ENCODE peak calls at places on chromosome 13, in five cellular contexts. I, H, K, J and R are unnamed samples.

GRCh38 chr13:34416833-34417425 is 525.1 kb upstream of the NBEA start:
- DNase-seq in J (no peak), H (no peak), I (no peak), K (peak), R (no peak)

GRCh38 chr13:112346173-112346898 is 29.8 kb upstream of the SPACA7 start:
- DNase-seq in J (no peak), H (no peak), K (no peak), I (no peak), R (no peak)

GRCh38 chr13:49731766-49732165 is 40.5 kb upstream of the EBPL start:
- DNase-seq in K (no peak), I (no peak), J (no peak), H (no peak), R (no peak)

GRCh38 chr13:77696863-77697207 is 652 bp upstream of the SLAIN1 start:
- DNase-seq in I (no peak), K (no peak), H (no peak), J (no peak), R (no peak)

GRCh38 chr13:110173247-110173818 is 133.6 kb downstream of the COL4A1 start:
- DNase-seq in J (no peak), I (no peak), K (no peak), H (peak), R (no peak)

GRCh38 chr13:44040070-44040753 is 160.5 kb downstream of the LACC1 start:
- DNase-seq in J (no peak), K (no peak), H (no peak), I (no peak), R (no peak)

GRCh38 chr13:34409496-34410163 is 532.4 kb upstream of the NBEA start:
- DNase-seq in I (no peak), J (no peak), K (no peak), H (no peak), R (no peak)

GRCh38 chr13:80473695-80474094 is 132.8 kb upstream of the SPRY2 start:
- DNase-seq in I (no peak), J (no peak), H (peak), K (no peak), R (no peak)

GRCh38 chr13:40756042-40756441 is 14.9 kb downstream of the MRPS31 start:
- DNase-seq in J (no peak), H (no peak), K (no peak), I (no peak), R (no peak)

GRCh38 chr13:100530645-100531044 is 57.9 kb downstream of the GGACT start:
- DNase-seq in I (no peak), H (no peak), K (no peak), J (no peak), R (no peak)

GRCh38 chr13:105432408-105432807 is 1103.1 kb downstream of the EFNB2 start:
- DNase-seq in I (no peak), J (no peak), K (no peak), H (no peak), R (no peak)

GRCh38 chr13:113836917-113837553 is 26.8 kb downstream of the GAS6 start:
- DNase-seq in I (no peak), H (no peak), J (no peak), K (peak), R (no peak)

GRCh38 chr13:64709079-64709478 is 2521.1 kb downstream of the PCDH9 start:
- DNase-seq in J (no peak), H (no peak), I (no peak), K (no peak), R (no peak)

GRCh38 chr13:84917252-84917878 is 881.9 kb downstream of the SLITRK6 start:
- DNase-seq in K (no peak), J (no peak), I (no peak), H (no peak), R (no peak)

GRCh38 chr13:106373989-106374572 is 161.4 kb downstream of the EFNB2 start:
- DNase-seq in I (no peak), K (no peak), H (no peak), J (no peak), R (no peak)

GRCh38 chr13:75666646-75667351 is 30.7 kb downstream of the LMO7 start:
- DNase-seq in I (no peak), K (no peak), H (no peak), J (no peak), R (no peak)

GRCh38 chr13:111908981-111909380 is 158.0 kb upstream of the SOX1 start:
- DNase-seq in K (no peak), H (no peak), I (no peak), J (no peak), R (no peak)

GRCh38 chr13:27161980-27162379 is 9.6 kb downstream of the USP12 start:
- DNase-seq in H (no peak), K (no peak), I (no peak), J (no peak), R (no peak)

GRCh38 chr13:70812481-70812880 is 704.2 kb upstream of the KLHL1 start:
- DNase-seq in J (no peak), K (no peak), I (no peak), H (no peak), R (no peak)

GRCh38 chr13:44818428-44818827 is 170.8 kb downstream of the NUFIP1 start:
- DNase-seq in K (no peak), J (no peak), I (no peak), H (no peak), R (no peak)

GRCh38 chr13:36981156-36981743 is 17.9 kb downstream of the ALG5 start:
- DNase-seq in I (no peak), J (no peak), K (no peak), H (no peak), R (no peak)

GRCh38 chr13:46676378-46676725 is 120.6 kb downstream of the ESD start:
- DNase-seq in J (no peak), I (no peak), H (no peak), K (no peak), R (no peak)

GRCh38 chr13:80706164-80706471 is 365.2 kb upstream of the SPRY2 start:
- DNase-seq in I (no peak), H (no peak), J (no peak), K (no peak), R (no peak)

GRCh38 chr13:82912564-82912963 is 969.7 kb downstream of the SLITRK1 start:
- DNase-seq in H (no peak), J (no peak), K (no peak), I (no peak), R (no peak)

GRCh38 chr13:54511356-54511755 is 1482.7 kb downstream of the OLFM4 start:
- DNase-seq in I (no peak), J (no peak), H (no peak), K (no peak), R (no peak)

GRCh38 chr13:110062077-110062776 is 244.7 kb downstream of the COL4A1 start:
- DNase-seq in I (no peak), J (no peak), K (peak), H (peak), R (no peak)

GRCh38 chr13:24664726-24665409 is 15.3 kb upstream of the ATP12A start:
- DNase-seq in I (no peak), K (no peak), H (no peak), J (no peak), R (no peak)

GRCh38 chr13:112341446-112341845 is 34.7 kb upstream of the SPACA7 start:
- DNase-seq in J (no peak), I (no peak), K (no peak), H (no peak), R (no peak)

GRCh38 chr13:101916108-101916757 is 463.8 kb downstream of the ITGBL1 start:
- DNase-seq in I (no peak), J (no peak), H (no peak), K (peak), R (no peak)
- TF ChIP-seq CTCF in I (no peak), J (no peak), H (peak), K (peak), R (no peak)

GRCh38 chr13:103436057-103436654 is 369.9 kb upstream of the SLC10A2 start:
- DNase-seq in K (no peak), J (no peak), H (no peak), I (no peak), R (no peak)
- TF ChIP-seq CTCF in K (no peak), J (no peak), H (no peak), I (no peak), R (no peak)

GRCh38 chr13:20350819-20351218 is 118.7 kb upstream of the GJB6 start:
- DNase-seq in J (no peak), I (no peak), K (no peak), H (no peak), R (no peak)

GRCh38 chr13:20351279-20352022 is 119.3 kb upstream of the GJB6 start:
- DNase-seq in J (peak), K (no peak), H (no peak), I (no peak), R (no peak)

GRCh38 chr13:20356437-20356836 is 124.3 kb upstream of the GJB6 start:
- DNase-seq in I (no peak), J (no peak), K (no peak), H (no peak), R (no peak)

GRCh38 chr13:20354722-20355121 is 122.6 kb upstream of the GJB6 start:
- DNase-seq in J (no peak), I (no peak), H (no peak), K (no peak), R (no peak)

GRCh38 chr13:20353973-20354372 is 121.9 kb upstream of the GJB6 start:
- DNase-seq in J (peak), H (no peak), K (no peak), I (no peak), R (no peak)
- TF ChIP-seq CTCF in J (no peak), H (no peak), K (no peak), I (no peak), R (peak)

DNA sequence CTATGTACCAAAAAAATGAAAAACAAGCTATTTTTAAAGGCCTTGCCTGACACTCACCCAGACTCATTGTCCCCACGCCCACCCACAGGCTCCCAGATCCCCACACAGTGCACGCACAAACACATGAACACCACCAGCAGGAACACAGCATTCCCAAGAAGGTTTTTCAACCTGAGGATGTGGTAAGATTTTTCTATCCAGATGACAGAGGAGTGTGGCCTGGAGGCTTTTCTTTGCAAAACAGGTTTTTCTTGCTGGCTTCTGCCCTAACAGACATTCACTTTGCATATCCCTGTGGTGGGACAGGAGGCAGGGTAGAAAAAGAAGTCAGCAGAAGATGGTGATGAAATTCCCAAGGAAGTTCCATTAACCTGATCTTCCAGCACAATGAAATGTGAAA is 97.8 kb downstream of the KLF12 start:
- DNase-seq in I (no peak), J (no peak), H (peak), K (no peak), R (no peak)
- TF ChIP-seq CTCF in I (no peak), J (no peak), H (no peak), K (no peak), R (no peak)

GRCh38 chr13:19052180-19052579 is 129.4 kb downstream of the TUBA3C start:
- DNase-seq in K (no peak), H (no peak), I (no peak), J (no peak), R (no peak)

GRCh38 chr13:19050901-19051300 is 130.7 kb downstream of the TUBA3C start:
- DNase-seq in J (no peak), I (no peak), H (no peak), K (no peak), R (no peak)

GRCh38 chr13:19055611-19056010 is 126.0 kb downstream of the TUBA3C start:
- DNase-seq in I (no peak), H (no peak), J (no peak), K (no peak), R (no peak)

GRCh38 chr13:19053561-19053960 is 128.1 kb downstream of the TUBA3C start:
- DNase-seq in J (no peak), K (no peak), H (no peak), I (no peak), R (no peak)

GRCh38 chr13:19052931-19053330 is 128.7 kb downstream of the TUBA3C start:
- DNase-seq in K (no peak), I (no peak), H (no peak), J (no peak), R (no peak)
- TF ChIP-seq CTCF in K (no peak), I (no peak), H (no peak), J (no peak), R (no peak)